ENCODE peak calls at places on chromosomes 3 and 15, in ten cellular contexts. A is RWPE1; Z is nephron progenitor cell; P is GM23338; J is AG09309; W is ELR; B is pancreas; D is T47D; S is activated CD4-positive, alpha-beta T cell treated with anti-CD3 and anti-CD28 coated beads, Interleukin-2, amount 50 U/mL, for 24 hours; I is kidney. H is an unnamed sample.

GRCh38 chr15:69164807-69165636 is 4.6 kb downstream of the GLCE start:
- DNase-seq in Z (no peak), B (no peak), S (no peak), J (no peak), A (peak), D (no peak), I (no peak), P (no peak), W (peak), H (no peak)

GRCh38 chr3:158649791-158650190 is 5.5 kb downstream of the GFM1 start:
- DNase-seq in S (no peak), A (no peak), P (no peak), J (no peak), Z (no peak), D (no peak), I (no peak), B (no peak), W (no peak), H (no peak)

GRCh38 chr3:73212683-73213082 is 151.2 kb downstream of the EBLN2 start:
- DNase-seq in B (no peak), J (no peak), A (no peak), D (no peak), P (no peak), Z (no peak), W (no peak), I (no peak), S (no peak), H (no peak)

GRCh38 chr3:71512000-71512399 is 71.5 kb downstream of the FOXP1 start:
- DNase-seq in B (no peak), W (no peak), D (no peak), P (peak), Z (no peak), J (no peak), S (no peak), I (no peak), A (no peak), H (no peak)

GRCh38 chr3:66423791-66424190 is 77.0 kb downstream of the LRIG1 start:
- DNase-seq in S (no peak), P (no peak), J (peak), W (peak), I (no peak), A (no peak), D (no peak), Z (no peak), B (no peak), H (no peak)

GRCh38 chr3:53324011-53324544 is 23.3 kb downstream of the DCP1A start:
- DNase-seq in Z (no peak), I (no peak), J (no peak), W (no peak), D (no peak), A (no peak), B (no peak), P (no peak), S (no peak), H (no peak)

GRCh38 chr3:4067893-4068292 is 235.3 kb upstream of the SETMAR start:
- DNase-seq in W (no peak), D (no peak), P (no peak), I (no peak), S (no peak), B (no peak), A (no peak), Z (no peak), J (no peak), H (no peak)

GRCh38 chr3:197381371-197381770 is 83.0 kb upstream of the DLG1 start:
- DNase-seq in W (no peak), P (no peak), Z (no peak), S (no peak), I (no peak), A (no peak), D (no peak), B (no peak), J (no peak), H (no peak)

GRCh38 chr3:196179380-196180308 is 31.6 kb downstream of the ZDHHC19 start:
- DNase-seq in P (peak), D (no peak), B (no peak), J (peak), I (peak), W (peak), S (peak), Z (no peak), A (peak), H (no peak)

GRCh38 chr3:72068621-72069020 is 283.7 kb upstream of the PROK2 start:
- DNase-seq in S (no peak), W (peak), P (no peak), Z (no peak), B (no peak), D (no peak), I (no peak), A (no peak), J (no peak), H (no peak)

GRCh38 chr15:62362608-62363007 is 197.5 kb upstream of the C2CD4B start:
- DNase-seq in B (no peak), J (peak), P (no peak), I (no peak), Z (no peak), D (no peak), W (peak), S (no peak), A (no peak), H (no peak)

GRCh38 chr3:129827765-129828164 is 65.7 kb downstream of the TMCC1 start:
- DNase-seq in W (no peak), P (peak), D (no peak), A (no peak), Z (no peak), B (no peak), S (no peak), J (no peak), I (no peak), H (no peak)

GRCh38 chr3:38168151-38168987 is 3.0 kb downstream of the OXSR1 start:
- DNase-seq in W (peak), Z (no peak), I (no peak), S (no peak), B (no peak), A (peak), J (no peak), D (no peak), P (no peak), H (no peak)

GRCh38 chr15:26771917-26772587 is 814 bp downstream of the GABRB3 start:
- DNase-seq in W (no peak), P (peak), I (no peak), D (no peak), Z (peak), J (no peak), A (no peak), B (peak), S (no peak), H (no peak)

GRCh38 chr3:59812778-59813558 is 763.1 kb upstream of the CFAP20DC start:
- DNase-seq in P (peak), J (no peak), S (no peak), I (no peak), Z (no peak), W (no peak), A (no peak), B (no peak), D (no peak), H (no peak)

GRCh38 chr3:64166584-64167155 is 58.6 kb downstream of the PRICKLE2 start:
- DNase-seq in I (no peak), S (no peak), J (no peak), B (no peak), P (peak), W (no peak), D (peak), A (no peak), Z (no peak), H (no peak)

GRCh38 chr3:46470831-46471230 is 6.1 kb upstream of the LTF start:
- DNase-seq in B (no peak), Z (no peak), J (no peak), I (no peak), W (no peak), P (no peak), A (no peak), D (no peak), S (no peak), H (no peak)

GRCh38 chr3:174377684-174378083 is 481.4 kb upstream of the NAALADL2 start:
- DNase-seq in A (no peak), P (no peak), S (no peak), D (no peak), Z (no peak), I (no peak), B (no peak), J (no peak), W (no peak), H (no peak)

GRCh38 chr15:78618490-78618934 is 2.3 kb downstream of the CHRNA3 start:
- DNase-seq in B (peak), P (peak), Z (peak), A (peak), J (peak), S (peak), D (peak), W (peak), I (peak), H (peak)

GRCh38 chr15:93347917-93348316 is 258.9 kb upstream of the RGMA start:
- DNase-seq in P (no peak), I (no peak), J (no peak), A (no peak), W (no peak), D (no peak), Z (no peak), B (no peak), S (no peak), H (no peak)

GRCh38 chr3:46866032-46866595 is 2.9 kb upstream of the MYL3 start:
- DNase-seq in P (no peak), A (no peak), I (peak), D (no peak), J (no peak), S (no peak), Z (no peak), W (no peak), B (no peak), H (no peak)

GRCh38 chr3:98718730-98719129 is 44.4 kb upstream of the ST3GAL6 start:
- DNase-seq in P (no peak), S (no peak), B (no peak), J (no peak), D (no peak), I (no peak), W (no peak), Z (no peak), A (no peak), H (no peak)